ENCODE peak calls at places on chromosome 5, in five cellular contexts. Z is body of pancreas; R is HT-29; Y is stimulated activated CD4-positive, alpha-beta T cell treated with anti-CD3 and anti-CD28 coated beads, TNF-alpha, amount 100 ng/mL, for 24 hours; T is GM12865. P is an unnamed sample.
A peak's percentile ranks its signal among the peaks of the same experiment; 100 is the strongest.

GRCh38 chr5:125227333-125228075 is 481.1 kb upstream of the ZNF608 start:
- DNase-seq in Z (peak; percentile 8), Y (no peak), T (peak; percentile 34), R (peak; percentile 46), P (no peak)

GRCh38 chr5:167577616-167578015 is 713.8 kb upstream of the WWC1 start:
- DNase-seq in Y (no peak), R (no peak), Z (no peak), T (no peak), P (no peak)

GRCh38 chr5:87120518-87121314 is 147.0 kb upstream of the RASA1 start:
- DNase-seq in R (peak; percentile 77), Y (no peak), T (peak; percentile 66), Z (peak; percentile 3), P (peak; percentile 50)

GRCh38 chr5:53479045-53479655 is 1.3 kb upstream of the FST start:
- DNase-seq in Y (no peak), T (no peak), Z (no peak), R (no peak), P (no peak)

GRCh38 chr5:14176888-14177287 is 33.7 kb downstream of the TRIO start:
- DNase-seq in Y (no peak), R (no peak), Z (no peak), T (peak; percentile 31), P (no peak)

GRCh38 chr5:166639151-166639550 is 1652.3 kb upstream of the WWC1 start:
- DNase-seq in Y (no peak), Z (no peak), T (no peak), R (no peak), P (no peak)

GRCh38 chr5:150672237-150672883 is 11.3 kb downstream of the MYOZ3 start:
- DNase-seq in T (no peak), Y (no peak), Z (no peak), R (peak; percentile 27), P (no peak)

GRCh38 chr5:138449501-138450239 is 10.8 kb downstream of the REEP2 start:
- DNase-seq in R (peak; percentile 93), Y (peak; percentile 64), Z (peak; percentile 88), T (peak; percentile 80), P (no peak)

GRCh38 chr5:172855597-172856292 is 21.7 kb downstream of the ERGIC1 start:
- DNase-seq in Y (no peak), T (no peak), Z (no peak), R (no peak), P (no peak)

GRCh38 chr5:2374703-2375102 is 376.8 kb downstream of the IRX2 start:
- DNase-seq in R (no peak), Z (no peak), Y (no peak), T (no peak), P (no peak)

GRCh38 chr5:38556115-38556598 is 289 bp downstream of the LIFR start:
- DNase-seq in T (no peak), R (no peak), Z (no peak), Y (no peak), P (no peak)

GRCh38 chr5:181063514-181063913 is 23.4 kb downstream of the BTNL9 start:
- DNase-seq in R (no peak), Y (no peak), Z (no peak), T (no peak), P (no peak)

P was measured in LNCaP clone FGC.